ENCODE peak calls at places on chromosome 22, in nine cellular contexts. One of them, this sample, is unnamed.

GRCh38 chr22:32951807-32952153 is 106.4 kb downstream of the SYN3 start:
- DNase-seq in neuronal stem cell: no peak
- DNase-seq in breast epithelium: no peak
- DNase-seq in upper lobe of right lung: no peak
- DNase-seq in ovary: peak; percentile 36
- DNase-seq in CD4-positive, CD25-positive, alpha-beta regulatory T cell: no peak
- DNase-seq in hepatocyte: no peak
- DNase-seq in SJSA1: no peak
- DNase-seq in heart right ventricle: peak; percentile 69
- DNase-seq in this sample: no peak

GRCh38 chr22:45996241-45997076 is 19.5 kb upstream of the WNT7B start:
- DNase-seq in neuronal stem cell: no peak
- DNase-seq in breast epithelium: no peak
- DNase-seq in upper lobe of right lung: peak; percentile 84
- DNase-seq in ovary: peak; percentile 57
- DNase-seq in CD4-positive, CD25-positive, alpha-beta regulatory T cell: no peak
- DNase-seq in hepatocyte: no peak
- DNase-seq in SJSA1: peak; percentile 79
- DNase-seq in heart right ventricle: peak; percentile 66
- DNase-seq in this sample: no peak

GRCh38 chr22:49788492-49788891 is 39.2 kb downstream of the BRD1 start:
- DNase-seq in neuronal stem cell: no peak
- DNase-seq in breast epithelium: no peak
- DNase-seq in upper lobe of right lung: no peak
- DNase-seq in ovary: no peak
- DNase-seq in CD4-positive, CD25-positive, alpha-beta regulatory T cell: peak; percentile 49
- DNase-seq in hepatocyte: no peak
- DNase-seq in SJSA1: no peak
- DNase-seq in heart right ventricle: peak; percentile 76
- DNase-seq in this sample: peak; percentile 54

GRCh38 chr22:47237890-47238480 is 475.5 kb downstream of the TBC1D22A start:
- DNase-seq in neuronal stem cell: no peak
- DNase-seq in breast epithelium: no peak
- DNase-seq in upper lobe of right lung: no peak
- DNase-seq in ovary: no peak
- DNase-seq in CD4-positive, CD25-positive, alpha-beta regulatory T cell: no peak
- DNase-seq in hepatocyte: no peak
- DNase-seq in SJSA1: no peak
- DNase-seq in heart right ventricle: no peak
- DNase-seq in this sample: no peak

GRCh38 chr22:37018086-37018814 is 997 bp downstream of the TST start:
- DNase-seq in neuronal stem cell: no peak
- DNase-seq in breast epithelium: no peak
- DNase-seq in upper lobe of right lung: no peak
- DNase-seq in ovary: no peak
- DNase-seq in CD4-positive, CD25-positive, alpha-beta regulatory T cell: no peak
- DNase-seq in hepatocyte: no peak
- DNase-seq in SJSA1: no peak
- DNase-seq in heart right ventricle: no peak
- DNase-seq in this sample: no peak

GRCh38 chr22:45304971-45305370 is 4.8 kb upstream of the FAM118A start:
- DNase-seq in neuronal stem cell: no peak
- DNase-seq in breast epithelium: no peak
- DNase-seq in upper lobe of right lung: no peak
- DNase-seq in ovary: no peak
- DNase-seq in CD4-positive, CD25-positive, alpha-beta regulatory T cell: no peak
- DNase-seq in hepatocyte: no peak
- DNase-seq in SJSA1: peak; percentile 66
- DNase-seq in heart right ventricle: no peak
- DNase-seq in this sample: no peak

GRCh38 chr22:32444068-32444467 is 20.2 kb downstream of the BPIFC start:
- DNase-seq in neuronal stem cell: peak; percentile 8
- DNase-seq in breast epithelium: no peak
- DNase-seq in upper lobe of right lung: no peak
- DNase-seq in ovary: no peak
- DNase-seq in CD4-positive, CD25-positive, alpha-beta regulatory T cell: peak; percentile 24
- DNase-seq in hepatocyte: peak; percentile 34
- DNase-seq in SJSA1: no peak
- DNase-seq in heart right ventricle: no peak
- DNase-seq in this sample: no peak

GRCh38 chr22:48144318-48144717 is 1381.9 kb downstream of the TBC1D22A start:
- DNase-seq in neuronal stem cell: no peak
- DNase-seq in breast epithelium: no peak
- DNase-seq in upper lobe of right lung: no peak
- DNase-seq in ovary: no peak
- DNase-seq in CD4-positive, CD25-positive, alpha-beta regulatory T cell: no peak
- DNase-seq in hepatocyte: no peak
- DNase-seq in SJSA1: peak; percentile 13
- DNase-seq in heart right ventricle: no peak
- DNase-seq in this sample: no peak

GRCh38 chr22:26172389-26172990 is 3.2 kb downstream of the SEZ6L start:
- DNase-seq in neuronal stem cell: peak; percentile 36
- DNase-seq in breast epithelium: no peak
- DNase-seq in upper lobe of right lung: no peak
- DNase-seq in ovary: no peak
- DNase-seq in CD4-positive, CD25-positive, alpha-beta regulatory T cell: peak; percentile 31
- DNase-seq in hepatocyte: peak; percentile 74
- DNase-seq in SJSA1: no peak
- DNase-seq in heart right ventricle: peak; percentile 9
- DNase-seq in this sample: no peak

GRCh38 chr22:41561335-41561734 is 525 bp downstream of the CSDC2 start:
- DNase-seq in neuronal stem cell: no peak
- DNase-seq in breast epithelium: no peak
- DNase-seq in upper lobe of right lung: no peak
- DNase-seq in ovary: peak; percentile 65
- DNase-seq in CD4-positive, CD25-positive, alpha-beta regulatory T cell: no peak
- DNase-seq in hepatocyte: peak; percentile 27
- DNase-seq in SJSA1: no peak
- DNase-seq in heart right ventricle: no peak
- DNase-seq in this sample: no peak

GRCh38 chr22:50153756-50154140 is 16.8 kb upstream of the PANX2 start:
- DNase-seq in neuronal stem cell: no peak
- DNase-seq in breast epithelium: no peak
- DNase-seq in upper lobe of right lung: no peak
- DNase-seq in ovary: no peak
- DNase-seq in CD4-positive, CD25-positive, alpha-beta regulatory T cell: no peak
- DNase-seq in hepatocyte: no peak
- DNase-seq in SJSA1: peak; percentile 22
- DNase-seq in heart right ventricle: no peak
- DNase-seq in this sample: no peak

GRCh38 chr22:19367763-19368367 is 63.7 kb downstream of the HIRA start:
- DNase-seq in neuronal stem cell: no peak
- DNase-seq in breast epithelium: no peak
- DNase-seq in upper lobe of right lung: no peak
- DNase-seq in ovary: no peak
- DNase-seq in CD4-positive, CD25-positive, alpha-beta regulatory T cell: no peak
- DNase-seq in hepatocyte: no peak
- DNase-seq in SJSA1: no peak
- DNase-seq in heart right ventricle: no peak
- DNase-seq in this sample: no peak

GRCh38 chr22:45231293-45231692 is 9.4 kb downstream of the KIAA0930 start:
- DNase-seq in neuronal stem cell: no peak
- DNase-seq in breast epithelium: no peak
- DNase-seq in upper lobe of right lung: no peak
- DNase-seq in ovary: no peak
- DNase-seq in CD4-positive, CD25-positive, alpha-beta regulatory T cell: no peak
- DNase-seq in hepatocyte: no peak
- DNase-seq in SJSA1: no peak
- DNase-seq in heart right ventricle: no peak
- DNase-seq in this sample: no peak

DNA sequence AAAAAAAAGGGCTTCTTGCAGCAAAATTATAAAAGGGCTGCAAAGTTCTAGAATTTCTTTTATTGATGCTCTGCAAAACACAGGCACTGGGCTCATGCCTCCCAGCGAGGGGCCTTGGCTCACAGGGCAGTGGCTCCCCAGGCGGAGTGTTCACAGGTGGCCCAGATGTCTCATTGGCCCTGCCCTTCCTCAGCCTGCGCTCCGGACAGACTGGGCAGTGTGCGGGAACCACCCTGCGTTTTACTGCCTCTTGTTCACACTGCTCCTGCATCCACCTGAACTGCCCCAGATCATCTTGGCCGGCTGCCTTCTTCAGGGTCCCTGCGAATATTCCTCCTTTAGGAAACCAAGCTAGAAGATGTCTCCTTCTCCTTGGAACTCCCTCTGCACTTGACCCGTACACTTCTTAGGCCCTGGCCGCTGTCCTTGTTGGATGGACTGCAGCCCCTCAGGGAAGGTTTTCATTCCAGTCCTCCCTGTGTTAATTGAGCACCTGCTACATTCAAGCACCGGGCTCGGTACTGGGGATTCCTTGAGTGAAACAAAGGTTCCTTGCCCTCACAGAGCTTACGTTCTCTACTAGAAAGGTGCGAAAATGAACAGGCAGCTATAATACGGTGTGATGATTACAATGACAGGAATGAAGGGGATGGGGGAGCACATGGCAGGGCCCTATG is 4.5 kb downstream of the TUBA8 start:
- DNase-seq in neuronal stem cell: no peak
- DNase-seq in breast epithelium: no peak
- DNase-seq in upper lobe of right lung: no peak
- DNase-seq in ovary: no peak
- DNase-seq in CD4-positive, CD25-positive, alpha-beta regulatory T cell: no peak
- DNase-seq in hepatocyte: no peak
- DNase-seq in SJSA1: no peak
- DNase-seq in heart right ventricle: no peak
- DNase-seq in this sample: no peak
- H3K4me1 ChIP-seq in neuronal stem cell: peaks cover 4% of the 10 kb centered on the region
- H3K4me1 ChIP-seq in breast epithelium: peaks cover 9% of the 10 kb centered on the region
- H3K4me1 ChIP-seq in upper lobe of right lung: peaks cover 10% of the 10 kb centered on the region
- H3K4me1 ChIP-seq in ovary: peaks cover 10% of the 10 kb centered on the region
- H3K4me1 ChIP-seq in CD4-positive, CD25-positive, alpha-beta regulatory T cell: peaks cover 14% of the 10 kb centered on the region
- H3K4me1 ChIP-seq in hepatocyte: peaks cover 7% of the 10 kb centered on the region
- H3K4me1 ChIP-seq in SJSA1: peaks cover 18% of the 10 kb centered on the region
- H3K4me1 ChIP-seq in heart right ventricle: peaks cover 31% of the 10 kb centered on the region
- H3K4me1 ChIP-seq in this sample: peaks cover 14% of the 10 kb centered on the region

GRCh38 chr22:44025171-44026065 is 1.3 kb downstream of the PARVB start:
- DNase-seq in neuronal stem cell: no peak
- DNase-seq in breast epithelium: no peak
- DNase-seq in upper lobe of right lung: peak; percentile 68
- DNase-seq in ovary: no peak
- DNase-seq in CD4-positive, CD25-positive, alpha-beta regulatory T cell: no peak
- DNase-seq in hepatocyte: no peak
- DNase-seq in SJSA1: no peak
- DNase-seq in heart right ventricle: no peak
- DNase-seq in this sample: peak; percentile 40
- H3K4me3 ChIP-seq in neuronal stem cell: no peak overlapping the region
- H3K4me3 ChIP-seq in breast epithelium: peak overlapping the region; percentile 94
- H3K4me3 ChIP-seq in upper lobe of right lung: peak overlapping the region; percentile 66
- H3K4me3 ChIP-seq in ovary: no peak overlapping the region
- H3K4me3 ChIP-seq in CD4-positive, CD25-positive, alpha-beta regulatory T cell: peak overlapping the region; percentile 42
- H3K4me3 ChIP-seq in hepatocyte: no peak overlapping the region
- H3K4me3 ChIP-seq in SJSA1: peak overlapping the region; percentile 51
- H3K4me3 ChIP-seq in heart right ventricle: peak overlapping the region; percentile 71
- H3K4me3 ChIP-seq in this sample: peak overlapping the region; percentile 52

GRCh38 chr22:21942407-21942895 is 10.2 kb downstream of the PPM1F start:
- DNase-seq in neuronal stem cell: no peak
- DNase-seq in breast epithelium: peak; percentile 65
- DNase-seq in upper lobe of right lung: peak; percentile 78
- DNase-seq in ovary: peak; percentile 68
- DNase-seq in CD4-positive, CD25-positive, alpha-beta regulatory T cell: peak; percentile 11
- DNase-seq in hepatocyte: no peak
- DNase-seq in SJSA1: peak; percentile 94
- DNase-seq in heart right ventricle: peak; percentile 90
- DNase-seq in this sample: peak; percentile 52
- H3K4me1 ChIP-seq in neuronal stem cell: peaks cover 21% of the 10 kb centered on the region
- H3K4me1 ChIP-seq in breast epithelium: peaks cover 6% of the 10 kb centered on the region
- H3K4me1 ChIP-seq in upper lobe of right lung: peaks cover 92% of the 10 kb centered on the region
- H3K4me1 ChIP-seq in ovary: peaks cover 12% of the 10 kb centered on the region
- H3K4me1 ChIP-seq in CD4-positive, CD25-positive, alpha-beta regulatory T cell: peaks cover 16% of the 10 kb centered on the region
- H3K4me1 ChIP-seq in hepatocyte: peaks cover 3% of the 10 kb centered on the region
- H3K4me1 ChIP-seq in SJSA1: peaks cover 33% of the 10 kb centered on the region
- H3K4me1 ChIP-seq in heart right ventricle: peaks cover 83% of the 10 kb centered on the region
- H3K4me1 ChIP-seq in this sample: peaks cover 100% of the 10 kb centered on the region

DNA sequence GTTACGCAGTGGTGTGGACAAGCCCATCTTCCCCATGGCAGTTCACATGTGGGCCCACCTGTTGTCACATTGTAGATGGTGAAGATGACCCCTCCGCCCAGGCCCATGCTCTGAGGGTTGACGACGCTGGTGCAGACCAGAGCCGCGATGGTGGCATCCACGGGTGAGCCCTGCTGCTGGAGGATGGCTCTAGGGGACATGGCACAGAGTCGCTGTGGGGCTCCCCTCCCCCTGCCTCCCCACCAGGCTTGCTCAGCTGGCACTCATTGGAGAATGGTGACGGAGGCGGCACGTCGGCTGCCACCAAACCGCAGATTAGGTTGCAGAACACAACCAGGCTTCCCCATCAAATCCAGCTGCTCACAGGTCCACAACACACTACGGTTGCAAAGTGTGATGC is 11.1 kb downstream of the GGT5 start:
- DNase-seq in neuronal stem cell: no peak
- DNase-seq in breast epithelium: no peak
- DNase-seq in upper lobe of right lung: no peak
- DNase-seq in ovary: no peak
- DNase-seq in CD4-positive, CD25-positive, alpha-beta regulatory T cell: no peak
- DNase-seq in hepatocyte: no peak
- DNase-seq in SJSA1: no peak
- DNase-seq in heart right ventricle: no peak
- DNase-seq in this sample: no peak
- H3K4me3 ChIP-seq in neuronal stem cell: peak overlapping the region; percentile 61
- H3K4me3 ChIP-seq in breast epithelium: no peak overlapping the region
- H3K4me3 ChIP-seq in upper lobe of right lung: no peak overlapping the region
- H3K4me3 ChIP-seq in ovary: no peak overlapping the region
- H3K4me3 ChIP-seq in CD4-positive, CD25-positive, alpha-beta regulatory T cell: no peak overlapping the region
- H3K4me3 ChIP-seq in hepatocyte: no peak overlapping the region
- H3K4me3 ChIP-seq in SJSA1: no peak overlapping the region
- H3K4me3 ChIP-seq in heart right ventricle: no peak overlapping the region
- H3K4me3 ChIP-seq in this sample: no peak overlapping the region

GRCh38 chr22:35424081-35424480 is 24.1 kb downstream of the MCM5 start:
- DNase-seq in neuronal stem cell: no peak
- DNase-seq in breast epithelium: no peak
- DNase-seq in upper lobe of right lung: no peak
- DNase-seq in ovary: no peak
- DNase-seq in CD4-positive, CD25-positive, alpha-beta regulatory T cell: no peak
- DNase-seq in hepatocyte: no peak
- DNase-seq in SJSA1: no peak
- DNase-seq in heart right ventricle: no peak
- DNase-seq in this sample: no peak

GRCh38 chr22:35424761-35425160 is 24.8 kb downstream of the MCM5 start:
- DNase-seq in neuronal stem cell: no peak
- DNase-seq in breast epithelium: no peak
- DNase-seq in upper lobe of right lung: no peak
- DNase-seq in ovary: peak; percentile 66
- DNase-seq in CD4-positive, CD25-positive, alpha-beta regulatory T cell: no peak
- DNase-seq in hepatocyte: no peak
- DNase-seq in SJSA1: no peak
- DNase-seq in heart right ventricle: no peak
- DNase-seq in this sample: no peak

GRCh38 chr22:35422145-35422544 is 22.2 kb downstream of the MCM5 start:
- DNase-seq in neuronal stem cell: no peak
- DNase-seq in breast epithelium: no peak
- DNase-seq in upper lobe of right lung: no peak
- DNase-seq in ovary: no peak
- DNase-seq in CD4-positive, CD25-positive, alpha-beta regulatory T cell: no peak
- DNase-seq in hepatocyte: no peak
- DNase-seq in SJSA1: no peak
- DNase-seq in heart right ventricle: no peak
- DNase-seq in this sample: no peak

GRCh38 chr22:35421121-35421520 is 21.2 kb downstream of the MCM5 start:
- DNase-seq in neuronal stem cell: no peak
- DNase-seq in breast epithelium: no peak
- DNase-seq in upper lobe of right lung: no peak
- DNase-seq in ovary: no peak
- DNase-seq in CD4-positive, CD25-positive, alpha-beta regulatory T cell: no peak
- DNase-seq in hepatocyte: no peak
- DNase-seq in SJSA1: no peak
- DNase-seq in heart right ventricle: no peak
- DNase-seq in this sample: no peak

GRCh38 chr22:35422936-35423335 is 23.0 kb downstream of the MCM5 start:
- DNase-seq in neuronal stem cell: no peak
- DNase-seq in breast epithelium: no peak
- DNase-seq in upper lobe of right lung: no peak
- DNase-seq in ovary: no peak
- DNase-seq in CD4-positive, CD25-positive, alpha-beta regulatory T cell: no peak
- DNase-seq in hepatocyte: no peak
- DNase-seq in SJSA1: no peak
- DNase-seq in heart right ventricle: no peak
- DNase-seq in this sample: no peak
- H3K4me1 ChIP-seq in neuronal stem cell: peaks cover 17% of the 10 kb centered on the region
- H3K4me1 ChIP-seq in breast epithelium: no peaks in the 10 kb centered on the region
- H3K4me1 ChIP-seq in upper lobe of right lung: no peaks in the 10 kb centered on the region
- H3K4me1 ChIP-seq in ovary: no peaks in the 10 kb centered on the region
- H3K4me1 ChIP-seq in CD4-positive, CD25-positive, alpha-beta regulatory T cell: no peaks in the 10 kb centered on the region
- H3K4me1 ChIP-seq in hepatocyte: no peaks in the 10 kb centered on the region
- H3K4me1 ChIP-seq in SJSA1: no peaks in the 10 kb centered on the region
- H3K4me1 ChIP-seq in heart right ventricle: no peaks in the 10 kb centered on the region
- H3K4me1 ChIP-seq in this sample: no peaks in the 10 kb centered on the region